ENCODE peak calls at places on chromosomes 5 and 9, in ten cellular contexts. A, K, O, E, W, G, U, D, J and T are unnamed samples.

GRCh38 chr9:129194222-129194621 is 16.2 kb upstream of the IER5L start:
- DNase-seq in A (no peak), K (no peak), O (no peak), E (no peak), W (no peak), G (no peak), U (no peak), D (no peak), J (no peak), T (no peak)

GRCh38 chr5:33997331-33997983 is 10.4 kb downstream of the AMACR start:
- DNase-seq in A (peak), K (no peak), O (peak), E (peak), W (peak), G (no peak), U (peak), D (peak), J (peak), T (peak)

GRCh38 chr9:1916676-1917075 is 98.5 kb upstream of the SMARCA2 start:
- DNase-seq in A (no peak), K (no peak), O (no peak), E (no peak), W (no peak), G (no peak), U (no peak), D (no peak), J (no peak), T (no peak)

GRCh38 chr5:1701194-1701593 is 98.4 kb downstream of the MRPL36 start:
- DNase-seq in A (no peak), K (no peak), O (no peak), E (no peak), W (no peak), G (no peak), U (no peak), D (no peak), J (no peak), T (no peak)

GRCh38 chr5:135139397-135140134 is 105.5 kb upstream of the PITX1 start:
- DNase-seq in A (no peak), K (no peak), O (peak), E (no peak), W (no peak), G (no peak), U (peak), D (no peak), J (no peak), T (peak)

GRCh38 chr5:6026766-6027165 is 351.6 kb downstream of the MED10 start:
- DNase-seq in A (peak), K (no peak), O (no peak), E (no peak), W (no peak), G (no peak), U (no peak), D (no peak), J (no peak), T (peak)

GRCh38 chr9:136193891-136194279 is 11.0 kb downstream of the LHX3 start:
- DNase-seq in A (no peak), K (no peak), O (no peak), E (no peak), W (no peak), G (no peak), U (no peak), D (no peak), J (no peak), T (no peak)

GRCh38 chr5:6246820-6247437 is 131.4 kb downstream of the MED10 start:
- DNase-seq in A (no peak), K (no peak), O (no peak), E (no peak), W (no peak), G (no peak), U (no peak), D (no peak), J (no peak), T (no peak)

GRCh38 chr5:159849437-159850191 is 66.7 kb upstream of the ADRA1B start:
- DNase-seq in A (no peak), K (no peak), O (no peak), E (no peak), W (no peak), G (no peak), U (peak), D (no peak), J (no peak), T (peak)

GRCh38 chr9:132160802-132161742 is 786 bp upstream of the NTNG2 start:
- DNase-seq in A (no peak), K (no peak), O (peak), E (peak), W (peak), G (peak), U (no peak), D (peak), J (peak), T (no peak)

GRCh38 chr9:35616681-35617459 is 1.3 kb downstream of the CD72 start:
- DNase-seq in A (no peak), K (peak), O (no peak), E (peak), W (peak), G (peak), U (no peak), D (peak), J (peak), T (peak)

GRCh38 chr9:113444736-113445135 is 18.8 kb upstream of the RGS3 start:
- DNase-seq in A (no peak), K (no peak), O (no peak), E (no peak), W (no peak), G (no peak), U (no peak), D (no peak), J (no peak), T (no peak)

GRCh38 chr9:138017200-138017599 is 139.6 kb downstream of the CACNA1B start:
- DNase-seq in A (no peak), K (no peak), O (no peak), E (no peak), W (no peak), G (no peak), U (no peak), D (no peak), J (no peak), T (no peak)

GRCh38 chr9:126689027-126689825 is 75.5 kb downstream of the LMX1B start:
- DNase-seq in A (no peak), K (no peak), O (no peak), E (no peak), W (no peak), G (no peak), U (no peak), D (no peak), J (no peak), T (no peak)

GRCh38 chr5:14945450-14945849 is 73.9 kb upstream of the ANKH start:
- DNase-seq in A (no peak), K (no peak), O (no peak), E (no peak), W (no peak), G (no peak), U (no peak), D (no peak), J (no peak), T (no peak)

GRCh38 chr9:8733096-8733954 is 933.7 kb upstream of the DMAC1 start:
- DNase-seq in A (peak), K (no peak), O (no peak), E (no peak), W (no peak), G (no peak), U (no peak), D (no peak), J (no peak), T (peak)

GRCh38 chr5:107982703-107983425 is 312.1 kb upstream of the EFNA5 start:
- DNase-seq in A (no peak), K (no peak), O (no peak), E (no peak), W (no peak), G (no peak), U (no peak), D (no peak), J (no peak), T (no peak)

GRCh38 chr9:137199411-137200121 is 975 bp downstream of the TPRN start:
- DNase-seq in A (no peak), K (no peak), O (no peak), E (no peak), W (no peak), G (no peak), U (no peak), D (no peak), J (no peak), T (no peak)

GRCh38 chr5:14628346-14628745 is 36.2 kb upstream of the OTULIN start:
- DNase-seq in A (no peak), K (peak), O (peak), E (peak), W (peak), G (peak), U (peak), D (peak), J (peak), T (no peak)

GRCh38 chr5:164296603-164297080 is 791.2 kb downstream of the MAT2B start:
- DNase-seq in A (no peak), K (no peak), O (no peak), E (no peak), W (no peak), G (no peak), U (no peak), D (no peak), J (no peak), T (no peak)

GRCh38 chr5:24644757-24645156 is at the start of gene CDH10:
- DNase-seq in A (peak), K (no peak), O (no peak), E (no peak), W (no peak), G (no peak), U (no peak), D (no peak), J (no peak), T (no peak)

GRCh38 chr5:176773408-176774035 is 36.8 kb upstream of the UNC5A start:
- DNase-seq in A (no peak), K (no peak), O (no peak), E (no peak), W (peak), G (no peak), U (no peak), D (no peak), J (no peak), T (no peak)